ENCODE peak calls at places on chromosome 16, in eight cellular contexts. Z is stimulated activated CD8-positive, alpha-beta memory T cell treated with anti-CD3 and anti-CD28 coated beads, Interleukin-7, amount 100 ng/mL, for 1 hour; L is GM23338; M is activated CD4-positive, alpha-beta memory T cell treated with anti-CD3 and anti-CD28 coated beads for 36 hours; G is retina; E is skeletal muscle cell; R is EL; I is midbrain. Q is an unnamed sample.

GRCh38 chr16:2194166-2194834 is 2.1 kb downstream of the CASKIN1 start:
- DNase-seq in Z (no peak), L (no peak), M (no peak), G (no peak), E (no peak), R (peak; percentile 57), I (no peak), Q (peak; percentile 23)

GRCh38 chr16:66605177-66605999 is 884 bp downstream of the CMTM3 start:
- DNase-seq in Z (no peak), L (peak; percentile 73), M (peak; percentile 55), G (no peak), E (no peak), R (peak; percentile 53), I (no peak), Q (peak; percentile 63)

GRCh38 chr16:84390131-84390785 is 21.9 kb downstream of the ATP2C2 start:
- DNase-seq in Z (no peak), L (peak; percentile 25), M (no peak), G (no peak), E (no peak), R (no peak), I (no peak), Q (no peak)

GRCh38 chr16:81371106-81371505 is 56.3 kb downstream of the GAN start:
- DNase-seq in Z (no peak), L (no peak), M (no peak), G (no peak), E (no peak), R (no peak), I (no peak), Q (no peak)

GRCh38 chr16:15907863-15908478 is 19.6 kb upstream of the CEP20 start:
- DNase-seq in Z (no peak), L (peak; percentile 94), M (peak; percentile 59), G (no peak), E (no peak), R (peak; percentile 38), I (no peak), Q (peak; percentile 64)

GRCh38 chr16:3129137-3130131 is 5.4 kb upstream of the ZNF213 start:
- DNase-seq in Z (peak; percentile 52), L (peak; percentile 94), M (peak; percentile 82), G (peak; percentile 74), E (no peak), R (peak; percentile 83), I (peak; percentile 86), Q (peak; percentile 88)

GRCh38 chr16:54938351-54939346 is 8.0 kb downstream of the IRX5 start:
- DNase-seq in Z (no peak), L (peak; percentile 57), M (no peak), G (peak; percentile 94), E (no peak), R (no peak), I (no peak), Q (no peak)

GRCh38 chr16:88083582-88083981 is 132.3 kb downstream of the BANP start:
- DNase-seq in Z (no peak), L (no peak), M (no peak), G (no peak), E (no peak), R (no peak), I (no peak), Q (no peak)

GRCh38 chr16:28182183-28182582 is 29.6 kb downstream of the XPO6 start:
- DNase-seq in Z (no peak), L (no peak), M (peak; percentile 82), G (no peak), E (no peak), R (peak; percentile 53), I (no peak), Q (peak; percentile 51)

GRCh38 chr16:85441189-85441889 is 171.8 kb upstream of the GSE1 start:
- DNase-seq in Z (no peak), L (peak; percentile 53), M (no peak), G (no peak), E (no peak), R (no peak), I (no peak), Q (no peak)

GRCh38 chr16:50271148-50272041 is 5.0 kb downstream of the ADCY7 start:
- DNase-seq in Z (no peak), L (no peak), M (no peak), G (no peak), E (no peak), R (no peak), I (no peak), Q (no peak)

GRCh38 chr16:75264999-75265910 is 13.8 kb upstream of the BCAR1 start:
- DNase-seq in Z (no peak), L (peak; percentile 46), M (no peak), G (peak; percentile 71), E (no peak), R (peak; percentile 38), I (no peak), Q (peak; percentile 35)

GRCh38 chr16:67538666-67539101 is 10.1 kb downstream of the RIPOR1 start:
- DNase-seq in Z (no peak), L (peak; percentile 42), M (no peak), G (peak; percentile 38), E (no peak), R (peak; percentile 74), I (no peak), Q (peak; percentile 25)

GRCh38 chr16:89037261-89038152 is 56.1 kb upstream of the ACSF3 start:
- DNase-seq in Z (no peak), L (peak; percentile 81), M (peak; percentile 53), G (peak; percentile 73), E (no peak), R (peak; percentile 7), I (no peak), Q (peak; percentile 61)

GRCh38 chr16:49488740-49489525 is 115.3 kb downstream of the C16orf78 start:
- DNase-seq in Z (no peak), L (no peak), M (no peak), G (peak; percentile 62), E (no peak), R (no peak), I (no peak), Q (no peak)

GRCh38 chr16:50553731-50554360 is 5.7 kb downstream of the NKD1 start:
- DNase-seq in Z (no peak), L (no peak), M (no peak), G (no peak), E (no peak), R (no peak), I (no peak), Q (no peak)

GRCh38 chr16:16915771-16916170 is 536.8 kb downstream of the NPIPA7 start:
- DNase-seq in Z (no peak), L (no peak), M (no peak), G (no peak), E (no peak), R (no peak), I (no peak), Q (no peak)

GRCh38 chr16:89473791-89474414 is 16.5 kb downstream of the ANKRD11 start:
- DNase-seq in Z (no peak), L (no peak), M (no peak), G (no peak), E (peak; percentile 39), R (peak; percentile 54), I (no peak), Q (no peak)

GRCh38 chr16:25426829-25427228 is 169.2 kb upstream of the ZKSCAN2 start:
- DNase-seq in Z (no peak), L (no peak), M (no peak), G (no peak), E (no peak), R (no peak), I (no peak), Q (no peak)

GRCh38 chr16:35639233-35640205 is 2180.1 kb downstream of the TP53TG3F start:
- DNase-seq in Z (no peak), L (no peak), M (no peak), G (no peak), E (no peak), R (no peak), I (no peak), Q (no peak)

GRCh38 chr16:47037396-47037745 is 63.9 kb upstream of the DNAJA2 start:
- DNase-seq in Z (no peak), L (peak; percentile 47), M (peak; percentile 45), G (no peak), E (no peak), R (no peak), I (no peak), Q (peak; percentile 32)

GRCh38 chr16:60438894-60439293 is 1597.3 kb downstream of the CDH8 start:
- DNase-seq in Z (no peak), L (no peak), M (no peak), G (no peak), E (no peak), R (no peak), I (no peak), Q (no peak)

GRCh38 chr16:27317320-27317719 is 3.5 kb downstream of the IL4R start:
- DNase-seq in Z (no peak), L (no peak), M (no peak), G (no peak), E (no peak), R (no peak), I (no peak), Q (no peak)

GRCh38 chr16:86778978-86779377 is 200.6 kb downstream of the FOXL1 start:
- DNase-seq in Z (no peak), L (no peak), M (no peak), G (no peak), E (no peak), R (no peak), I (no peak), Q (no peak)

GRCh38 chr16:4426021-4426684 is 485 bp downstream of the DNAJA3 start:
- DNase-seq in Z (no peak), L (peak; percentile 54), M (no peak), G (no peak), E (no peak), R (peak; percentile 28), I (no peak), Q (peak; percentile 33)

GRCh38 chr16:8623634-8624033 is 2.1 kb downstream of the METTL22 start:
- DNase-seq in Z (no peak), L (no peak), M (no peak), G (no peak), E (no peak), R (peak; percentile 34), I (no peak), Q (peak; percentile 35)

GRCh38 chr16:4280625-4281024 is 7.8 kb upstream of the TFAP4 start:
- DNase-seq in Z (no peak), L (no peak), M (no peak), G (no peak), E (no peak), R (no peak), I (no peak), Q (no peak)

GRCh38 chr16:19542138-19542821 is 13.2 kb upstream of the VPS35L start:
- DNase-seq in Z (no peak), L (no peak), M (no peak), G (no peak), E (no peak), R (no peak), I (no peak), Q (no peak)

GRCh38 chr16:73912311-73912710 is 384.3 kb upstream of the PSMD7 start:
- DNase-seq in Z (no peak), L (no peak), M (no peak), G (no peak), E (no peak), R (no peak), I (no peak), Q (no peak)

GRCh38 chr16:85395207-85395912 is 217.8 kb upstream of the GSE1 start:
- DNase-seq in Z (no peak), L (no peak), M (no peak), G (no peak), E (peak; percentile 99), R (peak; percentile 99), I (no peak), Q (peak; percentile 99)

GRCh38 chr16:66959645-66960177 is 1.4 kb upstream of the CES3 start:
- DNase-seq in Z (no peak), L (no peak), M (no peak), G (no peak), E (no peak), R (no peak), I (no peak), Q (no peak)

GRCh38 chr16:57571098-57571497 is 28.7 kb downstream of the ADGRG5 start:
- DNase-seq in Z (no peak), L (no peak), M (no peak), G (no peak), E (no peak), R (no peak), I (no peak), Q (no peak)

GRCh38 chr16:22786284-22786683 is 27.7 kb upstream of the HS3ST2 start:
- DNase-seq in Z (no peak), L (no peak), M (no peak), G (no peak), E (no peak), R (no peak), I (no peak), Q (no peak)

GRCh38 chr16:91484-91883 is 13.5 kb downstream of the MPG start:
- DNase-seq in Z (no peak), L (no peak), M (no peak), G (no peak), E (no peak), R (no peak), I (peak; percentile 86), Q (no peak)